ENCODE peak calls at places on chromosomes 2 and 18, in ten cellular contexts. U is fibroblast of the aortic adventitia, W is HCT116, L is H7, K is NCI-H1436, I is AG08396, R is Calu3, G is posterior cingulate gyrus, A is astrocyte of the hippocampus, Z is adipocyte. F is an unnamed sample.

GRCh38 chr2:152571035-152571766 is 146.1 kb downstream of the PRPF40A start:
- DNase-seq in U (peak; percentile 42), W (no peak), L (no peak), K (no peak), I (no peak), R (no peak), G (peak; percentile 72), A (no peak), Z (peak; percentile 66), F (peak; percentile 33)

GRCh38 chr2:135052997-135053474 is 944 bp downstream of the RAB3GAP1 start:
- DNase-seq in U (peak; percentile 20), W (no peak), L (no peak), K (no peak), I (no peak), R (no peak), G (no peak), A (peak; percentile 25), Z (peak; percentile 34), F (no peak)

GRCh38 chr2:152054593-152054992 is 44.3 kb downstream of the CACNB4 start:
- DNase-seq in U (peak; percentile 92), W (peak; percentile 36), L (no peak), K (no peak), I (no peak), R (no peak), G (no peak), A (peak; percentile 81), Z (peak; percentile 56), F (peak; percentile 67)

GRCh38 chr2:238271061-238271554 is 17.3 kb downstream of the PER2 start:
- DNase-seq in U (no peak), W (no peak), L (no peak), K (no peak), I (no peak), R (no peak), G (no peak), A (no peak), Z (no peak), F (no peak)

GRCh38 chr2:159157361-159158045 is 129.0 kb downstream of the WDSUB1 start:
- DNase-seq in U (no peak), W (no peak), L (no peak), K (no peak), I (no peak), R (no peak), G (no peak), A (peak; percentile 29), Z (peak; percentile 56), F (no peak)

GRCh38 chr2:109644571-109645275 is 30.6 kb downstream of the SOWAHC start:
- DNase-seq in U (peak; percentile 13), W (no peak), L (no peak), K (no peak), I (no peak), R (peak; percentile 24), G (no peak), A (peak; percentile 65), Z (peak; percentile 28), F (no peak)

GRCh38 chr2:20034218-20034617 is 17.2 kb downstream of the LAPTM4A start:
- DNase-seq in U (no peak), W (no peak), L (no peak), K (no peak), I (no peak), R (no peak), G (no peak), A (no peak), Z (no peak), F (no peak)

GRCh38 chr2:62461707-62462106 is 44.3 kb downstream of the TMEM17 start:
- DNase-seq in U (peak; percentile 76), W (no peak), L (no peak), K (no peak), I (peak; percentile 69), R (no peak), G (no peak), A (peak; percentile 90), Z (peak; percentile 50), F (peak; percentile 75)

GRCh38 chr2:98936917-98937351 is 909 bp upstream of the CRACDL start:
- DNase-seq in U (no peak), W (no peak), L (peak; percentile 80), K (peak; percentile 58), I (no peak), R (no peak), G (no peak), A (no peak), Z (no peak), F (no peak)

GRCh38 chr2:98532761-98533160 is 75.6 kb downstream of the COA5 start:
- DNase-seq in U (no peak), W (no peak), L (no peak), K (no peak), I (no peak), R (no peak), G (no peak), A (no peak), Z (no peak), F (no peak)

GRCh38 chr2:71455011-71455740 is 1.8 kb downstream of the DYSF start:
- DNase-seq in U (no peak), W (no peak), L (peak; percentile 54), K (no peak), I (no peak), R (no peak), G (no peak), A (no peak), Z (no peak), F (no peak)

GRCh38 chr2:175884673-175885393 is 117.2 kb downstream of the LNPK start:
- DNase-seq in U (no peak), W (no peak), L (no peak), K (no peak), I (no peak), R (no peak), G (no peak), A (no peak), Z (no peak), F (no peak)

GRCh38 chr18:3367491-3368091 is 82.4 kb upstream of the TGIF1 start:
- DNase-seq in U (peak; percentile 74), W (no peak), L (no peak), K (no peak), I (no peak), R (no peak), G (no peak), A (peak; percentile 77), Z (peak; percentile 53), F (peak; percentile 31)

GRCh38 chr2:96404446-96405373 is 69.1 kb downstream of the NCAPH start:
- DNase-seq in U (peak; percentile 4), W (no peak), L (no peak), K (no peak), I (no peak), R (no peak), G (peak; percentile 91), A (peak; percentile 49), Z (no peak), F (no peak)

GRCh38 chr18:68478246-68478645 is 236.7 kb downstream of the TMX3 start:
- DNase-seq in U (no peak), W (no peak), L (no peak), K (no peak), I (no peak), R (no peak), G (no peak), A (no peak), Z (no peak), F (no peak)

GRCh38 chr2:66574701-66575624 is 140.0 kb downstream of the MEIS1 start:
- DNase-seq in U (peak; percentile 92), W (no peak), L (peak; percentile 89), K (peak; percentile 81), I (peak; percentile 80), R (peak; percentile 59), G (peak; percentile 73), A (peak; percentile 91), Z (peak; percentile 91), F (peak; percentile 77)

GRCh38 chr2:127451981-127452380 is 33.8 kb downstream of the PROC start:
- DNase-seq in U (no peak), W (no peak), L (no peak), K (no peak), I (no peak), R (no peak), G (no peak), A (no peak), Z (no peak), F (peak; percentile 28)

GRCh38 chr18:46891742-46892214 is 25.5 kb downstream of the PIAS2 start:
- DNase-seq in U (no peak), W (no peak), L (no peak), K (no peak), I (no peak), R (no peak), G (no peak), A (no peak), Z (no peak), F (no peak)

GRCh38 chr18:51391731-51392130 is 194.2 kb upstream of the MEX3C start:
- DNase-seq in U (no peak), W (no peak), L (no peak), K (no peak), I (no peak), R (no peak), G (no peak), A (no peak), Z (no peak), F (no peak)

GRCh38 chr18:40124107-40124506 is 1830.9 kb upstream of the PIK3C3 start:
- DNase-seq in U (no peak), W (no peak), L (no peak), K (no peak), I (no peak), R (peak; percentile 3), G (no peak), A (peak; percentile 75), Z (no peak), F (no peak)

GRCh38 chr2:203667838-203668237 is 38.6 kb upstream of the CD28 start:
- DNase-seq in U (no peak), W (no peak), L (no peak), K (no peak), I (no peak), R (no peak), G (no peak), A (no peak), Z (no peak), F (no peak)

GRCh38 chr2:168365094-168365621 is 90.9 kb upstream of the CERS6 start:
- DNase-seq in U (no peak), W (no peak), L (no peak), K (no peak), I (no peak), R (no peak), G (no peak), A (no peak), Z (no peak), F (no peak)